ENCODE peak calls at places on chromosomes 12 and 14, in five cellular contexts. One of them, this sample, is unnamed.

GRCh38 chr12:24479131-24479530 is 469.8 kb downstream of the BCAT1 start:
- DNase-seq in breast epithelium: no peak
- DNase-seq in IMR-90: no peak
- DNase-seq in SJCRH30: no peak
- DNase-seq in CD8-positive, alpha-beta memory T cell: no peak
- DNase-seq in this sample: no peak

GRCh38 chr14:54189358-54190354 is 207.2 kb upstream of the CDKN3 start:
- DNase-seq in CD8-positive, alpha-beta memory T cell: no peak
- DNase-seq in SJCRH30: no peak
- DNase-seq in breast epithelium: no peak
- DNase-seq in IMR-90: peak; percentile 83
- DNase-seq in this sample: no peak

GRCh38 chr12:121958521-121959240 is 40.3 kb downstream of the CFAP251 start:
- DNase-seq in IMR-90: peak; percentile 78
- DNase-seq in SJCRH30: no peak
- DNase-seq in CD8-positive, alpha-beta memory T cell: no peak
- DNase-seq in breast epithelium: no peak
- DNase-seq in this sample: no peak

GRCh38 chr12:49962861-49963765 is 1.4 kb downstream of the AQP5 start:
- DNase-seq in breast epithelium: peak; percentile 92
- DNase-seq in SJCRH30: peak; percentile 35
- DNase-seq in IMR-90: no peak
- DNase-seq in CD8-positive, alpha-beta memory T cell: no peak
- DNase-seq in this sample: peak; percentile 92

GRCh38 chr12:63457857-63458256 is 210.4 kb downstream of the DPY19L2 start:
- DNase-seq in breast epithelium: no peak
- DNase-seq in IMR-90: no peak
- DNase-seq in SJCRH30: no peak
- DNase-seq in CD8-positive, alpha-beta memory T cell: no peak
- DNase-seq in this sample: no peak

GRCh38 chr12:130236421-130236820 is 74.2 kb downstream of the FZD10 start:
- DNase-seq in SJCRH30: no peak
- DNase-seq in IMR-90: no peak
- DNase-seq in CD8-positive, alpha-beta memory T cell: no peak
- DNase-seq in breast epithelium: no peak
- DNase-seq in this sample: no peak

GRCh38 chr14:72366619-72367018 is 434.4 kb downstream of the RGS6 start:
- DNase-seq in breast epithelium: no peak
- DNase-seq in SJCRH30: no peak
- DNase-seq in IMR-90: no peak
- DNase-seq in CD8-positive, alpha-beta memory T cell: no peak
- DNase-seq in this sample: no peak

GRCh38 chr12:22518067-22518719 is 26.1 kb downstream of the C2CD5 start:
- DNase-seq in CD8-positive, alpha-beta memory T cell: no peak
- DNase-seq in breast epithelium: no peak
- DNase-seq in IMR-90: peak; percentile 15
- DNase-seq in SJCRH30: peak; percentile 49
- DNase-seq in this sample: no peak

GRCh38 chr14:20515846-20516245 is 10.5 kb downstream of the RNASE10 start:
- DNase-seq in breast epithelium: no peak
- DNase-seq in SJCRH30: no peak
- DNase-seq in CD8-positive, alpha-beta memory T cell: no peak
- DNase-seq in IMR-90: peak; percentile 58
- DNase-seq in this sample: no peak

GRCh38 chr12:120539303-120539702 is 5.1 kb downstream of the RNF10 start:
- DNase-seq in IMR-90: peak; percentile 55
- DNase-seq in SJCRH30: no peak
- DNase-seq in CD8-positive, alpha-beta memory T cell: no peak
- DNase-seq in breast epithelium: no peak
- DNase-seq in this sample: no peak

GRCh38 chr12:105292705-105293104 is 37.8 kb upstream of the C12orf75 start:
- DNase-seq in breast epithelium: no peak
- DNase-seq in SJCRH30: no peak
- DNase-seq in IMR-90: peak; percentile 31
- DNase-seq in CD8-positive, alpha-beta memory T cell: no peak
- DNase-seq in this sample: no peak

GRCh38 chr14:54420478-54421116 is 20.6 kb downstream of the CNIH1 start:
- DNase-seq in CD8-positive, alpha-beta memory T cell: no peak
- DNase-seq in breast epithelium: no peak
- DNase-seq in SJCRH30: peak; percentile 56
- DNase-seq in IMR-90: peak; percentile 58
- DNase-seq in this sample: no peak

GRCh38 chr14:94332063-94332583 is 9.0 kb upstream of the SERPINA6 start:
- DNase-seq in IMR-90: no peak
- DNase-seq in SJCRH30: no peak
- DNase-seq in CD8-positive, alpha-beta memory T cell: no peak
- DNase-seq in breast epithelium: no peak
- DNase-seq in this sample: no peak

GRCh38 chr14:36580856-36581831 is 1.3 kb downstream of the NKX2-8 start:
- DNase-seq in SJCRH30: no peak
- DNase-seq in IMR-90: peak; percentile 16
- DNase-seq in CD8-positive, alpha-beta memory T cell: no peak
- DNase-seq in breast epithelium: no peak
- DNase-seq in this sample: peak; percentile 54

GRCh38 chr12:42213954-42214426 is 24.1 kb downstream of the YAF2 start:
- DNase-seq in SJCRH30: peak; percentile 29
- DNase-seq in CD8-positive, alpha-beta memory T cell: no peak
- DNase-seq in IMR-90: peak; percentile 55
- DNase-seq in breast epithelium: no peak
- DNase-seq in this sample: no peak

GRCh38 chr12:76790564-76791552 is 26.9 kb downstream of the ZDHHC17 start:
- DNase-seq in SJCRH30: peak; percentile 40
- DNase-seq in IMR-90: peak; percentile 37
- DNase-seq in breast epithelium: no peak
- DNase-seq in CD8-positive, alpha-beta memory T cell: peak; percentile 34
- DNase-seq in this sample: no peak

GRCh38 chr12:49097381-49097780 is 2.8 kb upstream of the DHH start:
- DNase-seq in breast epithelium: no peak
- DNase-seq in SJCRH30: no peak
- DNase-seq in CD8-positive, alpha-beta memory T cell: no peak
- DNase-seq in IMR-90: no peak
- DNase-seq in this sample: no peak

GRCh38 chr14:93299831-93300230 is 33.0 kb downstream of the BTBD7 start:
- DNase-seq in CD8-positive, alpha-beta memory T cell: no peak
- DNase-seq in SJCRH30: no peak
- DNase-seq in IMR-90: no peak
- DNase-seq in breast epithelium: no peak
- DNase-seq in this sample: no peak

GRCh38 chr12:15842106-15842505 is 40.1 kb upstream of the STRAP start:
- DNase-seq in CD8-positive, alpha-beta memory T cell: no peak
- DNase-seq in breast epithelium: no peak
- DNase-seq in IMR-90: peak; percentile 98
- DNase-seq in SJCRH30: no peak
- DNase-seq in this sample: no peak

GRCh38 chr14:105839425-105840265 is 313.3 kb downstream of the TMEM121 start:
- DNase-seq in breast epithelium: peak; percentile 47
- DNase-seq in IMR-90: no peak
- DNase-seq in CD8-positive, alpha-beta memory T cell: no peak
- DNase-seq in SJCRH30: no peak
- DNase-seq in this sample: peak; percentile 28

GRCh38 chr12:29807125-29807524 is 23.4 kb upstream of the TMTC1 start:
- DNase-seq in SJCRH30: peak; percentile 59
- DNase-seq in CD8-positive, alpha-beta memory T cell: no peak
- DNase-seq in breast epithelium: no peak
- DNase-seq in IMR-90: peak; percentile 74
- DNase-seq in this sample: no peak

GRCh38 chr12:53113951-53114350 is 10.7 kb downstream of the SOAT2 start:
- DNase-seq in IMR-90: no peak
- DNase-seq in SJCRH30: no peak
- DNase-seq in CD8-positive, alpha-beta memory T cell: no peak
- DNase-seq in breast epithelium: no peak
- DNase-seq in this sample: no peak

GRCh38 chr14:89014570-89014847 is 190.1 kb downstream of the TTC8 start:
- DNase-seq in CD8-positive, alpha-beta memory T cell: no peak
- DNase-seq in SJCRH30: no peak
- DNase-seq in IMR-90: no peak
- DNase-seq in breast epithelium: no peak
- DNase-seq in this sample: no peak

GRCh38 chr14:31071151-31071550 is 45.0 kb upstream of the STRN3 start:
- DNase-seq in IMR-90: no peak
- DNase-seq in CD8-positive, alpha-beta memory T cell: no peak
- DNase-seq in SJCRH30: no peak
- DNase-seq in breast epithelium: no peak
- DNase-seq in this sample: no peak

GRCh38 chr12:14129601-14130178 is 148.3 kb upstream of the GRIN2B start:
- DNase-seq in SJCRH30: no peak
- DNase-seq in breast epithelium: no peak
- DNase-seq in IMR-90: no peak
- DNase-seq in CD8-positive, alpha-beta memory T cell: no peak
- DNase-seq in this sample: no peak

GRCh38 chr14:97180304-97181200 is 383.4 kb downstream of the VRK1 start:
- DNase-seq in breast epithelium: no peak
- DNase-seq in SJCRH30: peak; percentile 15
- DNase-seq in CD8-positive, alpha-beta memory T cell: no peak
- DNase-seq in IMR-90: no peak
- DNase-seq in this sample: no peak

GRCh38 chr12:84157170-84157569 is 755.4 kb downstream of the SLC6A15 start:
- DNase-seq in breast epithelium: no peak
- DNase-seq in SJCRH30: no peak
- DNase-seq in IMR-90: no peak
- DNase-seq in CD8-positive, alpha-beta memory T cell: no peak
- DNase-seq in this sample: no peak

GRCh38 chr12:109523071-109523470 is 45.6 kb downstream of the UBE3B start:
- DNase-seq in CD8-positive, alpha-beta memory T cell: no peak
- DNase-seq in SJCRH30: no peak
- DNase-seq in breast epithelium: no peak
- DNase-seq in IMR-90: no peak
- DNase-seq in this sample: no peak

GRCh38 chr12:14892726-14893442 is 7.2 kb upstream of the MGP start:
- DNase-seq in IMR-90: peak; percentile 2
- DNase-seq in breast epithelium: no peak
- DNase-seq in SJCRH30: no peak
- DNase-seq in CD8-positive, alpha-beta memory T cell: no peak
- DNase-seq in this sample: no peak

GRCh38 chr14:105470812-105471771 is 3.5 kb upstream of the CRIP2 start:
- DNase-seq in CD8-positive, alpha-beta memory T cell: no peak
- DNase-seq in SJCRH30: no peak
- DNase-seq in breast epithelium: no peak
- DNase-seq in IMR-90: no peak
- DNase-seq in this sample: no peak

GRCh38 chr12:90043264-90043663 is 334.6 kb upstream of the ATP2B1 start:
- DNase-seq in breast epithelium: no peak
- DNase-seq in CD8-positive, alpha-beta memory T cell: no peak
- DNase-seq in SJCRH30: no peak
- DNase-seq in IMR-90: peak; percentile 72
- DNase-seq in this sample: no peak

GRCh38 chr14:89012272-89013097 is 188.0 kb downstream of the TTC8 start:
- DNase-seq in breast epithelium: no peak
- DNase-seq in SJCRH30: no peak
- DNase-seq in IMR-90: no peak
- DNase-seq in CD8-positive, alpha-beta memory T cell: no peak
- DNase-seq in this sample: no peak

GRCh38 chr12:95943231-95943842 is at the start of gene AMDHD1:
- DNase-seq in IMR-90: peak; percentile 39
- DNase-seq in CD8-positive, alpha-beta memory T cell: peak; percentile 72
- DNase-seq in breast epithelium: no peak
- DNase-seq in SJCRH30: peak; percentile 62
- DNase-seq in this sample: peak; percentile 49

DNA sequence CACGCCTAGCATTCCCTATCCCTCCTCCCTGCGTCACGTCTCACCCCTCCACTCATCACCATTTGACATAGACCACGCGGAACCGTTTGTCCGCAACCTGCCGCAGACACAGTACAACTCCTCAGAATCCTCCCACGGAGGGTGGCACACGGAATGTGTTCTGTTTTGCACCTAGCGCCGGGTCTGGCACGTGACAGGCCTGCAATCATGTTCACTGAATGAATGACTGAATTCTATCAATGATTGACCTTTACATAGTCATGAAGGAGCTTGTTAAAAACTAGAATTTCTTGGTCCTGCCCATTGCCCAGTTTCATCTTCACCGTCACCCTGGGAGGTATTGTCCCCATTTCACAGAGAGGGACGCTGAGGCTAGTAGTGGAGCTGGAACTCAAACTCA is 4.7 kb downstream of the SLC6A12 start:
- DNase-seq in CD8-positive, alpha-beta memory T cell: no peak
- DNase-seq in breast epithelium: no peak
- DNase-seq in IMR-90: no peak
- DNase-seq in SJCRH30: no peak
- DNase-seq in this sample: peak; percentile 38
- H3K27me3 ChIP-seq in CD8-positive, alpha-beta memory T cell: peaks cover 7% of the 10 kb centered on the region
- H3K27me3 ChIP-seq in breast epithelium: peaks cover 3% of the 10 kb centered on the region
- H3K27me3 ChIP-seq in IMR-90: peaks cover 74% of the 10 kb centered on the region
- H3K27me3 ChIP-seq in SJCRH30: peaks cover 44% of the 10 kb centered on the region
- H3K27me3 ChIP-seq in this sample: peaks cover 3% of the 10 kb centered on the region

GRCh38 chr12:9674226-9674590 is 4.7 kb downstream of the CLEC2D start:
- DNase-seq in SJCRH30: no peak
- DNase-seq in IMR-90: no peak
- DNase-seq in CD8-positive, alpha-beta memory T cell: peak; percentile 71
- DNase-seq in breast epithelium: no peak
- DNase-seq in this sample: no peak
- H3K4me1 ChIP-seq in SJCRH30: peaks cover 3% of the 10 kb centered on the region
- H3K4me1 ChIP-seq in IMR-90: peaks cover 10% of the 10 kb centered on the region
- H3K4me1 ChIP-seq in CD8-positive, alpha-beta memory T cell: peaks cover 49% of the 10 kb centered on the region
- H3K4me1 ChIP-seq in breast epithelium: peaks cover 7% of the 10 kb centered on the region
- H3K4me1 ChIP-seq in this sample: peaks cover 12% of the 10 kb centered on the region

GRCh38 chr14:95361373-95362179 is 41.9 kb upstream of the CLMN start:
- DNase-seq in IMR-90: no peak
- DNase-seq in breast epithelium: peak; percentile 86
- DNase-seq in CD8-positive, alpha-beta memory T cell: no peak
- DNase-seq in SJCRH30: no peak
- DNase-seq in this sample: peak; percentile 49
- H3K27me3 ChIP-seq in IMR-90: peaks cover 4% of the 10 kb centered on the region
- H3K27me3 ChIP-seq in breast epithelium: no peaks in the 10 kb centered on the region
- H3K27me3 ChIP-seq in CD8-positive, alpha-beta memory T cell: peaks cover 4% of the 10 kb centered on the region
- H3K27me3 ChIP-seq in SJCRH30: no peaks in the 10 kb centered on the region
- H3K27me3 ChIP-seq in this sample: peaks cover 8% of the 10 kb centered on the region

GRCh38 chr14:90804776-90805391 is 11.3 kb downstream of the TTC7B start:
- DNase-seq in SJCRH30: no peak
- DNase-seq in breast epithelium: no peak
- DNase-seq in IMR-90: no peak
- DNase-seq in CD8-positive, alpha-beta memory T cell: no peak
- DNase-seq in this sample: no peak

GRCh38 chr14:90803249-90803648 is 13.0 kb downstream of the TTC7B start:
- DNase-seq in breast epithelium: no peak
- DNase-seq in IMR-90: no peak
- DNase-seq in CD8-positive, alpha-beta memory T cell: no peak
- DNase-seq in SJCRH30: no peak
- DNase-seq in this sample: no peak

GRCh38 chr14:90805662-90806548 is 10.3 kb downstream of the TTC7B start:
- DNase-seq in IMR-90: no peak
- DNase-seq in SJCRH30: no peak
- DNase-seq in breast epithelium: no peak
- DNase-seq in CD8-positive, alpha-beta memory T cell: no peak
- DNase-seq in this sample: no peak

GRCh38 chr14:90807060-90807459 is 9.2 kb downstream of the TTC7B start:
- DNase-seq in IMR-90: no peak
- DNase-seq in breast epithelium: no peak
- DNase-seq in SJCRH30: no peak
- DNase-seq in CD8-positive, alpha-beta memory T cell: no peak
- DNase-seq in this sample: no peak

DNA sequence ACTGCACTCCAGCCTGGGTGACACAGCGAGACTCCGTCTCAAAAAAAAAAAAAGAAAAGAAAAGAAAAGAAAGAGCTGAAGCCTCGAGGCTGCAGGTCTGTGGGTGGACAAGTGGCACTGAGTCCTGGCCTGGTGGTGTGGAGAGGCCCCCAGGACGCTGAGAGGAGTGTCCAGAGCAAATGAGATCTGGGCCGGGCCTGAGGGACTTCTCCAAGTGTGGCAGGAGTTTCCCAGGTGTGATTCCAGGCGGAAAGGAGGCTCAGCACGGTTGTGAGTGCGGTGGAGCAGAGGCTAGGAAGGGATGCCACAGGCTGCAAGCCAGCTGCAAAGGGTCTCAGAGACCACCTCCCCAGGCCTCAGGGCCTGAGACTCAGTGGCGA is 11.9 kb downstream of the TTC7B start:
- DNase-seq in SJCRH30: no peak
- DNase-seq in breast epithelium: no peak
- DNase-seq in IMR-90: no peak
- DNase-seq in CD8-positive, alpha-beta memory T cell: no peak
- DNase-seq in this sample: no peak
- H3K4me1 ChIP-seq in SJCRH30: no peaks in the 10 kb centered on the region
- H3K4me1 ChIP-seq in breast epithelium: no peaks in the 10 kb centered on the region
- H3K4me1 ChIP-seq in IMR-90: peaks cover 2% of the 10 kb centered on the region
- H3K4me1 ChIP-seq in CD8-positive, alpha-beta memory T cell: no peaks in the 10 kb centered on the region
- H3K4me1 ChIP-seq in this sample: peaks cover 28% of the 10 kb centered on the region